ENCODE peak calls at places on chromosomes 2 and 18, in nine cellular contexts. O, P, J, D, N, Y, S, H and G are unnamed samples.

GRCh38 chr2:53490659-53491058 is 276.9 kb upstream of the CHAC2 start:
- DNase-seq in J (no peak), D (peak; percentile 35), N (no peak), P (no peak), O (peak; percentile 11), H (no peak), Y (no peak), S (peak; percentile 44), G (peak; percentile 23)

GRCh38 chr2:215911686-215912085 is 101.7 kb downstream of the MREG start:
- DNase-seq in H (no peak), J (no peak), P (no peak), S (no peak), N (no peak), D (no peak), Y (no peak), O (no peak), G (no peak)

GRCh38 chr18:58218111-58218510 is 174.1 kb downstream of the NEDD4L start:
- DNase-seq in D (peak; percentile 77), J (no peak), S (no peak), Y (no peak), P (no peak), N (no peak), H (no peak), O (no peak), G (no peak)

GRCh38 chr2:44959855-44960254 is 18.4 kb downstream of the SIX3 start:
- DNase-seq in N (no peak), S (no peak), Y (no peak), P (no peak), D (no peak), H (no peak), J (no peak), O (no peak), G (no peak)

GRCh38 chr2:39618736-39619135 is 47.0 kb upstream of the TMEM178A start:
- DNase-seq in S (no peak), Y (no peak), P (no peak), N (no peak), J (no peak), H (no peak), D (no peak), O (no peak), G (no peak)

GRCh38 chr18:70453058-70453775 is 164.4 kb downstream of the SOCS6 start:
- DNase-seq in Y (no peak), J (no peak), S (no peak), D (no peak), P (no peak), O (no peak), H (no peak), N (no peak), G (no peak)

GRCh38 chr2:27885246-27885645 is 4.9 kb downstream of the RBKS start:
- DNase-seq in H (no peak), D (no peak), O (no peak), P (no peak), S (no peak), Y (no peak), J (no peak), N (no peak), G (no peak)

GRCh38 chr2:77161009-77161408 is 361.2 kb downstream of the LRRTM4 start:
- DNase-seq in N (peak; percentile 55), J (no peak), Y (no peak), P (no peak), D (no peak), H (no peak), O (no peak), S (no peak), G (no peak)

GRCh38 chr2:238585836-238586821 is 159.4 kb downstream of the ASB1 start:
- DNase-seq in H (peak; percentile 32), Y (no peak), N (no peak), S (no peak), J (peak; percentile 46), P (no peak), D (no peak), O (no peak), G (no peak)

GRCh38 chr2:195848119-195848899 is 191.3 kb downstream of the SLC39A10 start:
- DNase-seq in D (no peak), H (no peak), J (no peak), P (no peak), Y (no peak), N (no peak), O (no peak), S (no peak), G (no peak)

GRCh38 chr18:58087928-58088722 is 44.1 kb downstream of the NEDD4L start:
- DNase-seq in D (peak; percentile 97), Y (peak; percentile 82), S (no peak), P (no peak), N (no peak), O (peak; percentile 75), J (peak; percentile 80), H (no peak), G (no peak)

GRCh38 chr2:207163053-207163814 is 2.5 kb downstream of the KLF7 start:
- DNase-seq in H (no peak), Y (no peak), D (peak; percentile 94), J (no peak), N (peak; percentile 97), S (peak; percentile 54), O (peak; percentile 17), P (peak; percentile 51), G (no peak)

GRCh38 chr2:158405341-158405740 is 51.2 kb downstream of the CCDC148 start:
- DNase-seq in D (no peak), H (no peak), S (no peak), Y (no peak), O (no peak), N (no peak), J (no peak), P (no peak), G (no peak)

DNA sequence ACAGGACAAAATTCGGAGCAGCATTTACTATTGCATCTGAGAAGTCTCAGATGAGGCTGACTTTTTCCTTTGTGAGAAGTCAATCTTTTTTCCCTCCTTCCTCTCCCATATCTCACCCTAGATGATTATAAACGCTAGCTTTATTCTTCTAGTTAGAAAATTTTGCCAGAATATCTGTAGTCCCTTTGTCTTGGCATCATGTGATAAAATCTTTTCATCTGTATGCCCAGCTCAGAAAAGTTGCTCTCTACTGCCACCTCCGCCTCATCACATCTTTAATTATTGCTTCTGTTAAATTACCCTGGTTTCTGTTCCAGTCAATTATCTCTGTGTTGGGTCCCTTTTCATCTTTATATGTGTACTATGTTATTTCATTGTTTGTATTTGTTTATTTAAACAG is 210.8 kb upstream of the SLC35G4 start:
- DNase-seq in H (no peak), Y (no peak), S (no peak), D (no peak), N (no peak), J (no peak), P (no peak), O (no peak), G (no peak)
- TF ChIP-seq CTCF in H (peak; percentile 49), Y (no peak), S (no peak), D (peak; percentile 9), N (peak; percentile 3), J (peak; percentile 13), P (no peak), O (no peak), G (no peak)

GRCh38 chr2:241415196-241415595 is 59.1 kb downstream of the FARP2 start:
- DNase-seq in S (no peak), P (no peak), Y (no peak), N (no peak), O (no peak), D (no peak), J (no peak), H (no peak), G (no peak)

GRCh38 chr2:241413929-241414580 is 58.0 kb downstream of the FARP2 start:
- DNase-seq in J (no peak), D (peak; percentile 29), N (no peak), O (no peak), P (peak; percentile 66), S (no peak), Y (no peak), H (no peak), G (no peak)

GRCh38 chr2:241410739-241411176 is 54.7 kb downstream of the FARP2 start:
- DNase-seq in Y (no peak), J (no peak), S (no peak), D (peak; percentile 29), N (peak; percentile 17), P (peak; percentile 90), O (no peak), H (no peak), G (no peak)

GRCh38 chr2:241408849-241409248 is 52.8 kb downstream of the FARP2 start:
- DNase-seq in S (no peak), J (no peak), P (no peak), N (no peak), D (no peak), Y (no peak), H (no peak), O (no peak), G (no peak)

DNA sequence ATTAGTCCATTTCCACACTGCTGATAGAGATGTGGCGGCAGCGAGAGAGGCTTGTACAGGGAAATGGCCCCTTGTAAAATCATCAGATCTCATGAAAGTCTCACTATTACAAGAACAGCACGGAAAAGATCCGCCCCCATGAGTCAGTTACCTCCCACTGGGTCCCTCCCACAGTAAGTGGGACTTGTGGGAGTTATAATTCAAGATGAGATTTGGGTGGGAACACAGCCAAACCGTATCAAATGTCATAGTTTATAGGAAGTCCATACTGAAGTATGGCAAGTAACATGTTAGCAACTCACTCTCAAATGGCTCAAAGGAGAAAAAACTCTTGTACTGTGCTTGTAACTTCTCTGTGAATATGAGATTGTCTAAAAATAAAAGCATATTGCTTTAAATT is 56.1 kb downstream of the FARP2 start:
- DNase-seq in O (peak; percentile 66), D (no peak), Y (no peak), H (no peak), S (no peak), P (peak; percentile 22), J (no peak), N (peak; percentile 82), G (no peak)
- H3K4me1 ChIP-seq in O (peaks cover 7% of the 10 kb centered on the region), D (no peaks in the 10 kb centered on the region), Y (no peaks in the 10 kb centered on the region), H (no peaks in the 10 kb centered on the region), S (no peaks in the 10 kb centered on the region), P (peaks cover 15% of the 10 kb centered on the region), J (no peaks in the 10 kb centered on the region), N (no peaks in the 10 kb centered on the region), G (no peaks in the 10 kb centered on the region)

DNA sequence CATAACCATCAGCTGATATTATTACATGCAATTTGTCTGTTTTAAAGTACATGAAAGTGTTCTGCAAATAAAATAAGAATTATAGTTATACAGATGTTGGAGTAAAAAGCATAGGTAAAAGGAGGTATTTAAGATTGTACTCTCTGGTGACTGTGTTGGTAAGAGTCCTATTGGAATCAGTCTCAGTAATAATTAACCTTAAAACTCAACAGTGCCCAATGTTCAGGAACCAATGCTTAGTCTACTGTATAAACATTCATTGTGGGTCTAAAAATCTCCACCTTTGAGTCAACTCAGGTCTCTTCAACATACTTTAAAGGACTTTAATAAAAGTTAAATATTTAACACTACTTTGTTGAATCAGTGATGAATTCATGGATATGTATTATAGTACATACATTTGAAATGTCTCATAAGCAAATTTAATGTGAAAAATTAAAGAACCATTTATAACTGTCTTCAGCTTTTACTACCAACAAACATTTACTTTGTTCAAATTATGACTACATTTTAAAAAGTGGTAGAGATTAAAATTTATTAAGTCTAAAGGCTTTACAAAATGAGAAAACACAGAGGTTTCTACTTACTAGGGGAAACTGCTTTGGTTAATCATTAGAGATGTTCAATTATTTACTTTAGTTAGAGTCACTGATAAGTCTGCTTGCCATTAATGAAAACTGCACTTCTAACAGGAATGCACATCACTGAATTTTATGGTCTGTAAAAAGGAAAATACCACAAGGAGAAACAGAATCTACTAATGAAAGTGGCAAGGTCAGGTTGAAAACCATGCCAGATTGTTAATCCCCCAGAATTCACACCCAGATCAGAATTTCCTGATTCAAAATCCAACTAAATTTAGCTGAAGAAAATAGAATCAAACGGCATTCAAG is 90.2 kb upstream of the GRB14 start:
- DNase-seq in P (no peak), J (no peak), N (no peak), S (no peak), H (no peak), O (no peak), Y (no peak), D (no peak), G (no peak)
- H3K4me3 ChIP-seq in P (no peak overlapping the region), J (no peak overlapping the region), N (no peak overlapping the region), S (no peak overlapping the region), H (no peak overlapping the region), O (no peak overlapping the region), Y (no peak overlapping the region), D (no peak overlapping the region), G (no peak overlapping the region)

GRCh38 chr2:237322564-237322963 is 91.4 kb downstream of the COL6A3 start:
- DNase-seq in P (no peak), O (no peak), D (no peak), J (no peak), Y (no peak), S (no peak), N (no peak), H (peak; percentile 13), G (no peak)
- TF ChIP-seq CTCF in P (peak; percentile 60), O (peak; percentile 45), D (peak; percentile 78), J (peak; percentile 48), Y (peak; percentile 54), S (no peak), N (no peak), H (peak; percentile 40), G (peak; percentile 66)